ENCODE peak calls at places on chromosome 21, in seven cellular contexts. I is H1, X is mesendoderm, N is neuronal stem cell, J is IMR-90, L is H9, V is trophoblast cell. A is an unnamed sample.

GRCh38 chr21:18373631-18374030 is 30.0 kb downstream of the TMPRSS15 start:
- DNase-seq in I (no peak), X (no peak), N (no peak), J (no peak), L (no peak), V (no peak), A (peak)

GRCh38 chr21:33281101-33281652 is 15.0 kb downstream of the IL10RB start:
- DNase-seq in I (no peak), X (peak), N (no peak), J (no peak), L (no peak), V (no peak), A (no peak)

GRCh38 chr21:45478115-45478801 is 64.0 kb downstream of the SLC19A1 start:
- DNase-seq in I (peak), X (peak), N (peak), J (peak), L (peak), V (peak), A (peak)

GRCh38 chr21:42495765-42496119 is 282 bp downstream of the RSPH1 start:
- DNase-seq in I (no peak), X (no peak), N (no peak), J (peak), L (no peak), V (peak), A (peak)

GRCh38 chr21:31927872-31928476 is 55.2 kb downstream of the HUNK start:
- DNase-seq in I (no peak), X (no peak), N (no peak), J (peak), L (no peak), V (no peak), A (peak)

GRCh38 chr21:46024983-46025860 is 43.7 kb downstream of the COL6A1 start:
- DNase-seq in I (no peak), X (peak), N (no peak), J (peak), L (no peak), V (no peak), A (peak)

GRCh38 chr21:46116846-46117585 is 19.1 kb downstream of the COL6A2 start:
- DNase-seq in I (peak), X (no peak), N (no peak), J (no peak), L (peak), V (no peak), A (peak)

GRCh38 chr21:38760017-38760761 is 45.5 kb upstream of the ETS2 start:
- DNase-seq in I (no peak), X (peak), N (no peak), J (peak), L (no peak), V (no peak), A (peak)

GRCh38 chr21:36388835-36389234 is 3.6 kb downstream of the CHAF1B start:
- DNase-seq in I (no peak), X (peak), N (no peak), J (peak), L (peak), V (no peak), A (peak)

GRCh38 chr21:45056917-45057560 is 17.3 kb upstream of the ADARB1 start:
- DNase-seq in I (no peak), X (no peak), N (no peak), J (no peak), L (no peak), V (no peak), A (no peak)

GRCh38 chr21:42654179-42654912 is 925 bp downstream of the PDE9A start:
- DNase-seq in I (peak), X (peak), N (peak), J (no peak), L (no peak), V (no peak), A (peak)

GRCh38 chr21:33070921-33071877 is 1.3 kb downstream of the OLIG1 start:
- DNase-seq in I (peak), X (peak), N (no peak), J (no peak), L (peak), V (no peak), A (peak)

GRCh38 chr21:34882719-34883131 is 166.4 kb downstream of the RUNX1 start:
- DNase-seq in I (no peak), X (no peak), N (no peak), J (no peak), L (no peak), V (no peak), A (no peak)

GRCh38 chr21:36207577-36208320 is 51.1 kb downstream of the DOP1B start:
- DNase-seq in I (no peak), X (peak), N (no peak), J (peak), L (no peak), V (peak), A (peak)

GRCh38 chr21:42556476-42556875 is 42.8 kb downstream of the SLC37A1 start:
- DNase-seq in I (no peak), X (no peak), N (no peak), J (no peak), L (no peak), V (no peak), A (no peak)

GRCh38 chr21:33126569-33126968 is 56.6 kb downstream of the OLIG1 start:
- DNase-seq in I (no peak), X (no peak), N (no peak), J (no peak), L (no peak), V (no peak), A (no peak)

GRCh38 chr21:33019885-33020557 is 5.7 kb upstream of the OLIG2 start:
- DNase-seq in I (peak), X (no peak), N (no peak), J (no peak), L (peak), V (no peak), A (no peak)

GRCh38 chr21:35697321-35697808 is 363.0 kb downstream of the SETD4 start:
- DNase-seq in I (no peak), X (no peak), N (no peak), J (peak), L (no peak), V (no peak), A (peak)

GRCh38 chr21:44931501-44932365 is 8.1 kb upstream of the SLX9 start:
- DNase-seq in I (no peak), X (no peak), N (no peak), J (no peak), L (no peak), V (no peak), A (no peak)

GRCh38 chr21:46606427-46606813 is 1.5 kb upstream of the S100B start:
- DNase-seq in I (no peak), X (no peak), N (no peak), J (no peak), L (no peak), V (no peak), A (no peak)

GRCh38 chr21:36109868-36110267 is 25.0 kb upstream of the CBR3 start:
- DNase-seq in I (no peak), X (no peak), N (no peak), J (no peak), L (no peak), V (no peak), A (no peak)

GRCh38 chr21:36323032-36323431 is 3.0 kb downstream of the MORC3 start:
- DNase-seq in I (no peak), X (no peak), N (no peak), J (peak), L (no peak), V (peak), A (peak)

GRCh38 chr21:36321325-36322082 is 1.5 kb downstream of the MORC3 start:
- DNase-seq in I (no peak), X (peak), N (peak), J (peak), L (peak), V (no peak), A (peak)

GRCh38 chr21:35138665-35139381 is 89.7 kb upstream of the RUNX1 start:
- DNase-seq in I (no peak), X (no peak), N (no peak), J (peak), L (no peak), V (peak), A (peak)

GRCh38 chr21:30839304-30839703 is 9.7 kb upstream of the KRTAP7-1 start:
- DNase-seq in I (peak), X (peak), N (peak), J (no peak), L (peak), V (peak), A (no peak)

GRCh38 chr21:44512496-44513388 is 27.3 kb downstream of the KRTAP10-1 start:
- DNase-seq in I (no peak), X (no peak), N (no peak), J (no peak), L (no peak), V (no peak), A (no peak)

GRCh38 chr21:38443110-38443509 is 55.2 kb downstream of the ERG start:
- DNase-seq in I (no peak), X (no peak), N (no peak), J (no peak), L (no peak), V (no peak), A (no peak)

GRCh38 chr21:32494946-32495703 is 82.6 kb downstream of the EVA1C start:
- DNase-seq in I (no peak), X (peak), N (no peak), J (peak), L (no peak), V (no peak), A (no peak)

GRCh38 chr21:30206551-30207251 is 9.2 kb downstream of the CLDN8 start:
- DNase-seq in I (no peak), X (peak), N (no peak), J (no peak), L (no peak), V (no peak), A (peak)

GRCh38 chr21:26846036-26846931 is 1.1 kb upstream of the ADAMTS1 start:
- DNase-seq in I (peak), X (peak), N (peak), J (peak), L (peak), V (peak), A (peak)

GRCh38 chr21:35294231-35294898 is 245.3 kb upstream of the RUNX1 start:
- DNase-seq in I (no peak), X (peak), N (no peak), J (no peak), L (no peak), V (peak), A (no peak)

GRCh38 chr21:35338281-35338680 is 289.2 kb upstream of the RUNX1 start:
- DNase-seq in I (no peak), X (peak), N (no peak), J (no peak), L (no peak), V (no peak), A (no peak)

GRCh38 chr21:43333301-43334062 is 93.4 kb downstream of the SIK1 start:
- DNase-seq in I (no peak), X (peak), N (peak), J (peak), L (peak), V (peak), A (peak)

GRCh38 chr21:46100426-46100825 is 2.5 kb downstream of the COL6A2 start:
- DNase-seq in I (no peak), X (no peak), N (no peak), J (peak), L (no peak), V (no peak), A (peak)

GRCh38 chr21:17613242-17613676 is 558 bp upstream of the BTG3 start:
- DNase-seq in I (no peak), X (no peak), N (peak), J (no peak), L (no peak), V (no peak), A (peak)

GRCh38 chr21:14236180-14236579 is 20.2 kb downstream of the RBM11 start:
- DNase-seq in I (no peak), X (peak), N (no peak), J (no peak), L (no peak), V (no peak), A (no peak)
- H2AK5ac ChIP-seq in I (no peak), X (no peak), N (no peak), J (no peak), L (no peak), V (no peak), A (no peak)

GRCh38 chr21:16169810-16170209 is 440.0 kb downstream of the USP25 start:
- DNase-seq in I (no peak), X (no peak), N (no peak), J (no peak), L (no peak), V (no peak), A (no peak)
- H2AK5ac ChIP-seq in I (no peak), X (no peak), N (no peak), J (no peak), L (no peak), V (no peak), A (no peak)

GRCh38 chr21:28598214-28598613 is 394.5 kb downstream of the LTN1 start:
- DNase-seq in I (no peak), X (no peak), N (no peak), J (no peak), L (no peak), V (no peak), A (no peak)
- H2AK5ac ChIP-seq in I (no peak), X (no peak), N (no peak), J (no peak), L (no peak), V (no peak), A (no peak)

DNA sequence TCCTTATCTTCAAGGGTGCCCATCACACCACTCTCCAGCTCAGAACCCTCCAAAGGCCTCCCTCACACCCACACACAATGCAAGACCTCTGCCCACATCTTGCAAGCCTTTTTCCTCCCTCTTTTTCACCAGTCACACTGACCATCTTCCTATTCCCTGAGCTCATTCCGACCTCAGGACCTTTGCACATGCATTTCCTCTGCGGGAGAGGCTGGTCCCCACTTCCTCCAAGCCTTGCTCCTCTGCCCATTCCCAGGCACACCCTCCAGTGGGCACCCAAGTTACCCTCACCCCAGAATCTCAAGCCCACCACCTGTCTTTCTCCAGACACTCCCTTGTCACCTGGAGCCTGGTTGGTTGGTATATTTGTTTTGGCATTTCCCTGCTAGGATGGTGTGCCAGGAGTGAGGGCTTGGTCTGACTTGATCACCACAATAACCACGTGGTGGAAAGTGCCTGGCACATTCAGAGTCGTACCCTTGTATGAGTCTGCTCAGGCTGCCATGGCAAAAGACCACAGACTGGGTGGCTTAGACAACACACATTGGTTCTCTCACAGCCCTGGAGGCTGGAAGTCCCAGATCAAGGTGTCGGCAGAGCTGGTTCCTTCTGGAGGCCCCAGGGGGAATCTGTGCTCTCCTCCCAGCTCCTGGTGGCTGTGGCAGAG is 13.2 kb downstream of the MX2 start:
- DNase-seq in I (no peak), X (no peak), N (no peak), J (no peak), L (no peak), V (no peak), A (no peak)
- H2AK5ac ChIP-seq in I (no peak), X (no peak), N (no peak), J (no peak), L (no peak), V (no peak), A (no peak)

DNA sequence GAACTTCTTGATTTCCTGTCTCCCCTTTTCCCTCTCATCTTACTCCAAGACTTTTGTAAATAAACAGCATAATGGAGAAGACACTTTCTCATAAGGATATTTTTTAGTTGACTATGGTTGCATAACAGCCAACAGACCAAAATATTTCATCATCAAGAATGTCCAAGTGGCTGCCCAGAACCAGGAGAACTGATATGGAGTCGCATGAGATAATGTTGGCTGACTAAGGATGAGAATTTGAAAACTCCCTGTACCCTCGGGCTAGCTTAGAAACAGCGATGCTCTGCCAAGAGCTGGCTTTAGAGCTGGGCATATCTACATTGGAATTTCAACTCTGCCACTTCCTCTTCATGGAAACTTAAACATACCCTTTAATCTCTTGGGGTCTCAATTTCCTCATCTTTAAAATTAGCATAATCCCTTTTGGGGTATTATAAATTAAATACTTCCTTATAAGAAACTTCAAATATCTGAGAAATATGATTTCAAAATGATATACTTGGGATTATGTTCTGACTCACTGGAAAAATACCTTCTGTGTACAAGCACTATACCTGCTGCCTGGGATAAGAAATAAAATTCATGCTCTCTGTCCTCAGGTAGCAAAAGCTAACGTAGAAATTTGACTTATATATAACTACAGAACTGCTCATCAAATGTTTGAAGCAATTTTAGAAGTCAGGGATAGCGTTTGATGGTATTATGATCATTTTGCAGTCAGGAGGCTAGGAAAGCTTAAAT is 777.3 kb downstream of the LTN1 start:
- DNase-seq in I (no peak), X (no peak), N (no peak), J (peak), L (no peak), V (peak), A (peak)
- H2AK5ac ChIP-seq in I (no peak), X (no peak), N (no peak), J (no peak), L (no peak), V (no peak), A (no peak)

GRCh38 chr21:16590186-16590585 is 860.4 kb downstream of the USP25 start:
- DNase-seq in I (no peak), X (no peak), N (no peak), J (no peak), L (no peak), V (no peak), A (no peak)

GRCh38 chr21:16588433-16588860 is 858.7 kb downstream of the USP25 start:
- DNase-seq in I (no peak), X (peak), N (peak), J (peak), L (peak), V (peak), A (peak)

GRCh38 chr21:16589499-16589898 is 859.7 kb downstream of the USP25 start:
- DNase-seq in I (no peak), X (no peak), N (no peak), J (no peak), L (no peak), V (no peak), A (no peak)

GRCh38 chr21:16587671-16588379 is 858.0 kb downstream of the USP25 start:
- DNase-seq in I (no peak), X (no peak), N (no peak), J (peak), L (no peak), V (no peak), A (peak)

DNA sequence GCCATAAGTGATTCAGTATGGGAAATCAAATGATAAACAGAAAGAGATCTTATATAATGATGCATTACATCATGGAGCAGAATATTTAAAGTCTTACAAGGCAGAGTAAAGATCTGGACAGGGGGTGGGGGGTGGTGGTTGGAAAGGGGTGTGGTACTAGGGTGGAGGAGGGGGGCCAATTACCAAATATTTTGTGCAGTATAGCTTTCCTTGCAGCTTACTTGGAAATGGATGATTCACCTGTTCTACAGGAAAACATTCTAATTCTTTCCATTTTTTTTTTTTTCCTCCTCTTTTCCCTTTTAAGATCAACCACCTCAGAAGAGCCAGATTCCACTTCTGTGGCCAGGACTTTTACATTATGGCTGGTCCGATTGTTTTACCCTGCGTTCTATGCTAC is 859.3 kb downstream of the USP25 start:
- DNase-seq in I (no peak), X (no peak), N (no peak), J (no peak), L (no peak), V (no peak), A (no peak)
- H2AK5ac ChIP-seq in I (no peak), X (no peak), N (no peak), J (no peak), L (no peak), V (no peak), A (no peak)